ENCODE peak calls at places on chromosomes 11 and 22, in six cellular contexts. K, V, A, R, I and U are unnamed samples.

GRCh38 chr11:28017816-28018215 is 90.1 kb downstream of the KIF18A start:
- DNase-seq in A (no peak), K (no peak), I (no peak), V (no peak), R (no peak), U (no peak)

GRCh38 chr11:37511425-37511933 is 913.4 kb upstream of the RAG2 start:
- DNase-seq in R (no peak), I (no peak), A (no peak), K (no peak), V (no peak), U (no peak)

GRCh38 chr11:8917157-8917820 is 6.3 kb downstream of the AKIP1 start:
- DNase-seq in I (no peak), A (no peak), K (no peak), R (no peak), V (no peak), U (no peak)

GRCh38 chr22:44665115-44665514 is 36.9 kb upstream of the PRR5 start:
- DNase-seq in R (peak; percentile 47), A (peak; percentile 47), V (no peak), K (no peak), I (no peak), U (no peak)

GRCh38 chr11:119205574-119206511 is at the start of gene CBL:
- DNase-seq in V (peak; percentile 99), R (peak; percentile 96), A (peak; percentile 83), K (peak; percentile 95), I (peak; percentile 90), U (peak; percentile 96)

GRCh38 chr22:50524664-50525103 is 714 bp downstream of the SCO2 start:
- DNase-seq in I (no peak), R (no peak), A (peak; percentile 57), V (no peak), K (no peak), U (no peak)

GRCh38 chr11:35180311-35181233 is 41.6 kb downstream of the CD44 start:
- DNase-seq in K (no peak), R (no peak), A (no peak), I (no peak), V (no peak), U (no peak)

GRCh38 chr11:995058-995751 is 41.3 kb downstream of the MUC6 start:
- DNase-seq in K (no peak), I (no peak), A (no peak), R (no peak), V (no peak), U (no peak)

GRCh38 chr11:111414936-111415335 is 35.9 kb upstream of the POU2AF1 start:
- DNase-seq in R (no peak), K (no peak), I (no peak), V (no peak), A (no peak), U (no peak)

GRCh38 chr11:77322506-77322905 is 21.0 kb upstream of the GDPD4 start:
- DNase-seq in K (no peak), V (no peak), R (no peak), I (peak; percentile 68), A (no peak), U (no peak)

GRCh38 chr11:9092846-9093778 is 1.7 kb upstream of the SCUBE2 start:
- DNase-seq in R (no peak), I (no peak), V (no peak), K (no peak), A (peak; percentile 19), U (no peak)

GRCh38 chr11:75453916-75454655 is 21.1 kb upstream of the KLHL35 start:
- DNase-seq in R (no peak), K (no peak), A (no peak), I (no peak), V (no peak), U (no peak)

GRCh38 chr11:61948505-61948904 is 1.6 kb upstream of the BEST1 start:
- DNase-seq in V (no peak), R (no peak), K (no peak), I (no peak), A (no peak), U (no peak)

GRCh38 chr11:131579932-131580387 is 209.5 kb downstream of the NTM start:
- DNase-seq in R (no peak), K (no peak), V (no peak), I (no peak), A (peak; percentile 10), U (no peak)

GRCh38 chr11:8593455-8593854 is 573 bp downstream of the STK33 start:
- DNase-seq in K (no peak), I (no peak), A (no peak), V (no peak), R (no peak), U (no peak)

GRCh38 chr11:120857508-120857907 is 166.4 kb upstream of the TBCEL start:
- DNase-seq in I (no peak), V (no peak), A (no peak), K (no peak), R (no peak), U (no peak)

GRCh38 chr22:30079952-30080533 is at the start of gene HORMAD2:
- DNase-seq in V (no peak), I (no peak), K (no peak), A (no peak), R (no peak), U (no peak)

GRCh38 chr22:46466255-46466676 is 71.2 kb downstream of the CELSR1 start:
- DNase-seq in K (no peak), I (no peak), V (no peak), A (no peak), R (no peak), U (no peak)

GRCh38 chr11:94885581-94885980 is 87.8 kb downstream of the CWC15 start:
- DNase-seq in I (no peak), A (no peak), V (no peak), K (no peak), R (no peak), U (no peak)

GRCh38 chr22:37768273-37768672 is 39.5 kb upstream of the GCAT start:
- DNase-seq in A (no peak), V (no peak), I (no peak), R (no peak), K (no peak), U (no peak)

GRCh38 chr11:2940166-2940929 is 11.1 kb upstream of the PHLDA2 start:
- DNase-seq in K (no peak), V (no peak), A (no peak), I (no peak), R (peak; percentile 52), U (no peak)

GRCh38 chr11:46247664-46248063 is 29.8 kb upstream of the CREB3L1 start:
- DNase-seq in V (no peak), R (no peak), K (no peak), A (peak; percentile 49), I (no peak), U (no peak)

GRCh38 chr22:29722151-29722550 is 2.3 kb downstream of the CABP7 start:
- DNase-seq in K (no peak), A (no peak), I (no peak), R (no peak), V (no peak), U (no peak)

GRCh38 chr11:119714189-119714588 is 14.8 kb downstream of the NECTIN1 start:
- DNase-seq in V (no peak), A (no peak), R (no peak), K (no peak), I (no peak), U (no peak)

GRCh38 chr11:66815646-66816045 is 27.6 kb upstream of the RCE1 start:
- DNase-seq in V (no peak), K (no peak), A (no peak), R (no peak), I (no peak), U (no peak)

GRCh38 chr11:116217006-116217405 is 555.8 kb downstream of the BUD13 start:
- DNase-seq in I (no peak), V (no peak), K (no peak), R (peak; percentile 47), A (peak; percentile 27), U (no peak)

GRCh38 chr11:47414685-47415070 is 6.3 kb downstream of the SLC39A13 start:
- DNase-seq in I (no peak), K (no peak), R (no peak), V (no peak), A (no peak), U (no peak)